ENCODE peak calls at places on chromosomes 13 and 19, in ten cellular contexts. B is omental fat pad; N is AG04450; F is EL; R is activated CD4-positive, alpha-beta T cell treated with anti-CD3 and anti-CD28 coated beads, Interleukin-2, amount 50 U/mL, for 48 hours; K is CD4-positive, CD25-positive, alpha-beta regulatory T cell; L is tibial artery; J is heart right ventricle; O is stimulated activated CD4-positive, alpha-beta T cell treated with anti-CD3 and anti-CD28 coated beads, Interleukin-1b, Interleukin-23, amount 100 ng/mL, for 24 hours; D is progenitor cell of endocrine pancreas. A is an unnamed sample.

GRCh38 chr19:11378319-11379189 is 4.1 kb downstream of the SWSAP1 start:
- DNase-seq in B (no peak), N (no peak), F (peak), R (no peak), K (no peak), L (no peak), J (peak), O (no peak), D (peak), A (no peak)

GRCh38 chr13:108897955-108898354 is 268.5 kb downstream of the MYO16 start:
- DNase-seq in B (no peak), N (no peak), F (no peak), R (peak), K (peak), L (no peak), J (no peak), O (no peak), D (no peak), A (no peak)

GRCh38 chr19:33826521-33826920 is 29.9 kb downstream of the KCTD15 start:
- DNase-seq in B (no peak), N (no peak), F (no peak), R (no peak), K (no peak), L (no peak), J (no peak), O (no peak), D (no peak), A (no peak)

GRCh38 chr13:96817336-96817941 is 176.8 kb downstream of the OXGR1 start:
- DNase-seq in B (no peak), N (no peak), F (peak), R (no peak), K (no peak), L (no peak), J (no peak), O (no peak), D (no peak), A (no peak)

GRCh38 chr13:77860621-77861020 is 58.0 kb downstream of the EDNRB start:
- DNase-seq in B (no peak), N (peak), F (peak), R (no peak), K (no peak), L (no peak), J (no peak), O (no peak), D (no peak), A (no peak)

GRCh38 chr13:30884543-30884942 is 21.5 kb upstream of the MEDAG start:
- DNase-seq in B (no peak), N (no peak), F (no peak), R (no peak), K (no peak), L (no peak), J (no peak), O (no peak), D (no peak), A (no peak)

GRCh38 chr19:47363758-47364529 is 14.8 kb downstream of the DHX34 start:
- DNase-seq in B (no peak), N (no peak), F (peak), R (no peak), K (no peak), L (no peak), J (no peak), O (no peak), D (no peak), A (no peak)

GRCh38 chr13:29681859-29682258 is 86.4 kb upstream of the SLC7A1 start:
- DNase-seq in B (no peak), N (no peak), F (no peak), R (no peak), K (no peak), L (no peak), J (no peak), O (no peak), D (no peak), A (no peak)

GRCh38 chr19:48418317-48419064 is 25.0 kb downstream of the GRIN2D start:
- DNase-seq in B (no peak), N (no peak), F (peak), R (no peak), K (no peak), L (no peak), J (no peak), O (no peak), D (no peak), A (no peak)

GRCh38 chr13:102847272-102848234 is 1.7 kb downstream of the ERCC5 start:
- DNase-seq in B (no peak), N (no peak), F (peak), R (no peak), K (peak), L (no peak), J (no peak), O (no peak), D (no peak), A (peak)

GRCh38 chr19:50263176-50263575 is 59.8 kb downstream of the MYH14 start:
- DNase-seq in B (no peak), N (no peak), F (no peak), R (no peak), K (no peak), L (no peak), J (no peak), O (no peak), D (no peak), A (no peak)

A was measured in naive B cell.